ENCODE peak calls at places on chromosomes 1 and 21, in nine cellular contexts. R is PC-3, I is GM23248, G is mammary epithelial cell, M is fibroblast of lung, Z is endothelial cell of umbilical vein, N is hepatocyte, D is PC-9, X is astrocyte. E is an unnamed sample.

GRCh38 chr1:159989581-159989980 is 35.5 kb upstream of the SLAMF9 start:
- DNase-seq in R (peak; percentile 14), I (peak; percentile 36), G (no peak), M (no peak), Z (no peak), N (no peak), D (no peak), X (no peak), E (no peak)

GRCh38 chr1:245260116-245260882 is 105.5 kb downstream of the KIF26B start:
- DNase-seq in R (no peak), I (no peak), G (no peak), M (peak; percentile 10), Z (no peak), N (no peak), D (no peak), X (no peak), E (no peak)

GRCh38 chr1:234490789-234491479 is 12.0 kb upstream of the TARBP1 start:
- DNase-seq in R (no peak), I (no peak), G (no peak), M (no peak), Z (no peak), N (peak; percentile 44), D (no peak), X (no peak), E (no peak)

GRCh38 chr1:212915245-212916091 is 34.9 kb upstream of the VASH2 start:
- DNase-seq in R (peak; percentile 29), I (peak; percentile 10), G (no peak), M (peak; percentile 51), Z (peak; percentile 56), N (peak; percentile 79), D (no peak), X (peak; percentile 46), E (no peak)

GRCh38 chr1:19272064-19272463 is 16.5 kb downstream of the AKR7A3 start:
- DNase-seq in R (no peak), I (no peak), G (no peak), M (no peak), Z (no peak), N (no peak), D (no peak), X (no peak), E (no peak)

GRCh38 chr1:2229921-2230700 is 2.0 kb downstream of the SKI start:
- DNase-seq in R (peak; percentile 52), I (peak; percentile 72), G (peak; percentile 53), M (peak; percentile 65), Z (peak; percentile 52), N (peak; percentile 49), D (peak; percentile 28), X (peak; percentile 54), E (no peak)

GRCh38 chr1:160061376-160062100 is 8.4 kb downstream of the KCNJ10 start:
- DNase-seq in R (no peak), I (no peak), G (peak; percentile 48), M (no peak), Z (no peak), N (no peak), D (peak; percentile 43), X (no peak), E (no peak)

GRCh38 chr21:43276811-43277210 is 108.0 kb downstream of the CRYAA start:
- DNase-seq in R (no peak), I (no peak), G (no peak), M (no peak), Z (no peak), N (no peak), D (no peak), X (no peak), E (no peak)

GRCh38 chr1:56578963-56579875 is at the start of gene PLPP3:
- DNase-seq in R (peak; percentile 86), I (peak; percentile 95), G (peak; percentile 85), M (peak; percentile 93), Z (peak; percentile 94), N (peak; percentile 92), D (peak; percentile 86), X (peak; percentile 89), E (peak; percentile 78)

GRCh38 chr21:46111857-46112730 is 14.2 kb downstream of the COL6A2 start:
- DNase-seq in R (no peak), I (no peak), G (no peak), M (no peak), Z (no peak), N (no peak), D (no peak), X (no peak), E (no peak)

GRCh38 chr1:46064708-46065107 is 67.7 kb downstream of the PIK3R3 start:
- DNase-seq in R (no peak), I (no peak), G (no peak), M (no peak), Z (no peak), N (no peak), D (no peak), X (no peak), E (no peak)

GRCh38 chr21:46188226-46189212 is 4.3 kb upstream of the SPATC1L start:
- DNase-seq in R (peak; percentile 83), I (peak; percentile 85), G (peak; percentile 50), M (peak; percentile 73), Z (peak; percentile 83), N (peak; percentile 76), D (peak; percentile 65), X (peak; percentile 59), E (no peak)

GRCh38 chr1:201059871-201060555 is 36.5 kb upstream of the KIF21B start:
- DNase-seq in R (no peak), I (no peak), G (no peak), M (peak; percentile 6), Z (no peak), N (no peak), D (no peak), X (no peak), E (no peak)

GRCh38 chr1:20105856-20106255 is 13.5 kb downstream of the PLA2G2D start:
- DNase-seq in R (peak; percentile 86), I (no peak), G (peak; percentile 72), M (peak; percentile 62), Z (no peak), N (no peak), D (no peak), X (peak; percentile 59), E (no peak)

GRCh38 chr1:115217150-115218033 is 120.7 kb downstream of the NGF start:
- DNase-seq in R (no peak), I (no peak), G (no peak), M (no peak), Z (no peak), N (no peak), D (no peak), X (no peak), E (no peak)

DNA sequence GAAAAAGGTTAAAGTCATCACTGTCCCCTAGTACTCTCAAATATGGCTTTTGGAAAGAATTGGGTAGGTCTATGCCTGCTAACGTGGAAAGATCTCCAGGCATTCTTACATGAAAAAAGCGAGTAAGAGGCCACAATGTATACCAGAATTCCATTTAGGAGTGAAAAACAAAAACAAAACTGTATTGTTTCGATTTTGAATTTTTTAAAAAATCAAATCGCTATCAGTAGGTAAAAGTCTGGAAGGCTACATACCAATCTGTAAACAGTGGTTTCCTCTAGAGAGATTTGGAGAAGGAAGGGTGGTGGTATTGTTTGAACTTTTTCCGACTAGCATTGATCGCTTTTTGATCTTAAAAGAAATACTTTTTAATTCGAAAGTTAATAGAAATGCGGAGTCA is 55.9 kb downstream of the RRAGC start:
- DNase-seq in R (no peak), I (no peak), G (no peak), M (peak; percentile 11), Z (peak; percentile 9), N (no peak), D (no peak), X (no peak), E (no peak)
- TF ChIP-seq EZH2 in R (peak; percentile 41), I (peak; percentile 65), G (no peak), M (no peak), Z (no peak), N (no peak), D (no peak), X (no peak), E (no peak)

GRCh38 chr1:50658421-50659076 is 235.3 kb upstream of the DMRTA2 start:
- DNase-seq in R (no peak), I (peak; percentile 61), G (no peak), M (peak; percentile 67), Z (no peak), N (no peak), D (no peak), X (peak; percentile 66), E (no peak)

GRCh38 chr1:50656931-50657330 is 233.7 kb upstream of the DMRTA2 start:
- DNase-seq in R (no peak), I (no peak), G (no peak), M (no peak), Z (no peak), N (no peak), D (no peak), X (no peak), E (no peak)

GRCh38 chr1:50661626-50662025 is 238.4 kb upstream of the DMRTA2 start:
- DNase-seq in R (peak; percentile 10), I (peak; percentile 75), G (no peak), M (peak; percentile 66), Z (no peak), N (no peak), D (no peak), X (peak; percentile 53), E (no peak)

DNA sequence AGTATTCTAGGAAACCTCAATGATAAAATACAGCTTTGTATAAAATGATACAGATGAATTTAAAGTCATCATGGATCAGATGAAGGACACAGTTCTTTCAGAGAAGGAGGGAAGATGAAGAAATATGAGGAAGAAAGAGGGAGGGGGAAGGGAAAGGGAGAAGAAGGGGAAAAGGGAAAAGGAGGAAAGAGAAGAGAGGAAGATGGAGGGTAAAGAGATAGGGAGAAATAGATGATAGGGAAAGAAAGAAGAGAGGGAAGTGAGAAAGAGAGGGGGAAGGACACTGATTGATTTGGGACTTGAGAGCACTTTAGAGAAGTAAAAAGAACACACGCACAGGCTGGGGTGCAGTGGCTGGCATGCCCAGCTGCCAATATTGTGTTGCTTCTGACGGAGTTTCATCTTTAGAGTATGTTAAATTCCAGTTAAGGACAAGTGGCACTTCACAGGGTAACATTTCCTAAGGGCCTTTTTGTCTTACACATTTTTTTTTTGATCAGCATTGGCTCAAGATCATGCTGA is 235.9 kb upstream of the DMRTA2 start:
- DNase-seq in R (no peak), I (no peak), G (no peak), M (no peak), Z (no peak), N (no peak), D (no peak), X (no peak), E (no peak)
- H3K27ac ChIP-seq in R (no peak overlapping the region), I (no peak overlapping the region), G (no peak overlapping the region), M (no peak overlapping the region), Z (no peak overlapping the region), N (no peak overlapping the region), D (no peak overlapping the region), X (no peak overlapping the region), E (no peak overlapping the region)

GRCh38 chr1:61076728-61077675 is 5.4 kb upstream of the NFIA start:
- DNase-seq in R (peak; percentile 93), I (peak; percentile 85), G (peak; percentile 83), M (peak; percentile 81), Z (peak; percentile 92), N (peak; percentile 92), D (peak; percentile 95), X (peak; percentile 70), E (peak; percentile 95)
- TF ChIP-seq EZH2 in R (no peak), I (no peak), G (no peak), M (no peak), Z (no peak), N (no peak), D (no peak), X (no peak), E (no peak)

DNA sequence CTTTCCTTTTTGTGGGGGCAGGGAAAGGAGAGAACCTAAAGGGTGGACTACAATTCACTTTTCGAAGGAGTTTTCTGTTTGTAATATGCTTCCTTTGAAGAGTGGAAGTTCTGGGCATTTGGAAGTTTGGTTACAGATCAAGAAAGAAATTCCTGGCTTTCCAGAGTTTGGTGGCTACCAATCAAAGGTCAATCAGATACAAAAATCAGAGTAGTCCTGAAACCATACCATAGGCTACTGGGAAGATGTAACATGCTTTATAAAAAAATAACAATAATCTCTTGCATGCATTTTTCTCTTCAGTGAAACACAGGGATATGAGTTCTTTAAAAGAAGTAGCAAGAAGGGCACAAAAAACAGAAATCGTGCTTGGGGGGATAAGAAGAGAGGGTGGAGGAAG is 63.1 kb downstream of the GADD45A start:
- DNase-seq in R (no peak), I (no peak), G (no peak), M (no peak), Z (no peak), N (no peak), D (no peak), X (no peak), E (no peak)
- H3K27ac ChIP-seq in R (no peak overlapping the region), I (peak overlapping the region; percentile 86), G (peak overlapping the region; percentile 100), M (peak overlapping the region; percentile 74), Z (no peak overlapping the region), N (peak overlapping the region; percentile 85), D (peak overlapping the region; percentile 91), X (peak overlapping the region; percentile 90), E (peak overlapping the region; percentile 90)

E was measured in MM.1S.